ENCODE peak calls at places on chromosomes 2 and 18, in five cellular contexts. B is cardiac muscle cell, X is fibroblast of pulmonary artery, R is AG09309, T is tibial nerve. E is an unnamed sample.

GRCh38 chr2:171531836-171532450 is 9.7 kb downstream of the CYBRD1 start:
- DNase-seq in B (no peak), X (peak), R (no peak), T (no peak), E (no peak)

GRCh38 chr2:44550571-44550970 is 188.8 kb downstream of the CAMKMT start:
- DNase-seq in B (no peak), X (no peak), R (no peak), T (no peak), E (no peak)

GRCh38 chr2:118643286-118643685 is 204.2 kb downstream of the EN1 start:
- DNase-seq in B (no peak), X (no peak), R (no peak), T (no peak), E (no peak)

GRCh38 chr18:53544926-53545325 is 679.5 kb downstream of the MBD2 start:
- DNase-seq in B (no peak), X (no peak), R (no peak), T (no peak), E (no peak)

GRCh38 chr18:59453468-59453961 is 94.5 kb upstream of the LMAN1 start:
- DNase-seq in B (no peak), X (no peak), R (no peak), T (no peak), E (no peak)

GRCh38 chr2:182144780-182145170 is 159.1 kb downstream of the PPP1R1C start:
- DNase-seq in B (peak), X (no peak), R (no peak), T (no peak), E (no peak)

GRCh38 chr2:119808516-119809147 is 48.9 kb downstream of the PTPN4 start:
- DNase-seq in B (no peak), X (peak), R (no peak), T (no peak), E (no peak)

GRCh38 chr2:168180483-168180882 is 66.9 kb downstream of the STK39 start:
- DNase-seq in B (no peak), X (no peak), R (no peak), T (no peak), E (no peak)

GRCh38 chr2:12490641-12491040 is 226.1 kb upstream of the TRIB2 start:
- DNase-seq in B (no peak), X (no peak), R (no peak), T (no peak), E (no peak)

GRCh38 chr2:46812381-46813024 is 103.1 kb downstream of the MCFD2 start:
- DNase-seq in B (no peak), X (peak), R (peak), T (peak), E (peak)

GRCh38 chr2:68799615-68800400 is 65.2 kb downstream of the ARHGAP25 start:
- DNase-seq in B (no peak), X (no peak), R (no peak), T (no peak), E (no peak)

GRCh38 chr2:241733391-241734207 is 831 bp upstream of the D2HGDH start:
- DNase-seq in B (no peak), X (no peak), R (no peak), T (no peak), E (no peak)

GRCh38 chr2:71531522-71532047 is 78.2 kb downstream of the DYSF start:
- DNase-seq in B (no peak), X (peak), R (no peak), T (no peak), E (no peak)

GRCh38 chr2:71528749-71529148 is 75.4 kb downstream of the DYSF start:
- DNase-seq in B (no peak), X (no peak), R (no peak), T (no peak), E (no peak)

GRCh38 chr2:71530246-71530986 is 77.1 kb downstream of the DYSF start:
- DNase-seq in B (peak), X (peak), R (no peak), T (no peak), E (no peak)

GRCh38 chr2:71532327-71532726 is 79.0 kb downstream of the DYSF start:
- DNase-seq in B (no peak), X (no peak), R (no peak), T (no peak), E (no peak)

GRCh38 chr2:71530987-71531332 is 77.6 kb downstream of the DYSF start:
- DNase-seq in B (no peak), X (no peak), R (no peak), T (no peak), E (no peak)
- TF ChIP-seq CTCF in B (no peak), X (no peak), R (no peak), T (no peak), E (no peak)

DNA sequence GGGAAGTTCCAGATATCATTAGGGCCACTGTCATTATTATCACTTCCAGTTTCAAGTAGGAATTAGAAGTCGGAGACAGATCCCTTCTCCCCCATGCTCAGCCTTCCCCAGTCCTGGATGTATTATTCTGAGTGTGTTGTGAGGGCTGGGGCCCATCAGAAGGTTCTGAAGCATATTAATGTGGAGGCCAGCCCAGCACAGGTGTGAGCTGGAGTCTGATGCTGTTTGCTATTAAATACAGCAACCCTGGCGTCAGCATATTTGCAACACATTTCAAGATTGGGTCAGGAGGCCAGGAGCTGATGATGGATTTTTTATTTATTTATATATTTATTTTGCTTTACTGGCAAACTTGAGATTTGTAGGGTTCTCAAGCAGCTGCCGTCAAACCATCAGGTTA is 195.2 kb downstream of the NRP2 start:
- DNase-seq in B (no peak), X (no peak), R (no peak), T (no peak), E (no peak)
- H3K4me3 ChIP-seq in B (no peak), X (no peak), R (no peak), T (no peak), E (no peak)

DNA sequence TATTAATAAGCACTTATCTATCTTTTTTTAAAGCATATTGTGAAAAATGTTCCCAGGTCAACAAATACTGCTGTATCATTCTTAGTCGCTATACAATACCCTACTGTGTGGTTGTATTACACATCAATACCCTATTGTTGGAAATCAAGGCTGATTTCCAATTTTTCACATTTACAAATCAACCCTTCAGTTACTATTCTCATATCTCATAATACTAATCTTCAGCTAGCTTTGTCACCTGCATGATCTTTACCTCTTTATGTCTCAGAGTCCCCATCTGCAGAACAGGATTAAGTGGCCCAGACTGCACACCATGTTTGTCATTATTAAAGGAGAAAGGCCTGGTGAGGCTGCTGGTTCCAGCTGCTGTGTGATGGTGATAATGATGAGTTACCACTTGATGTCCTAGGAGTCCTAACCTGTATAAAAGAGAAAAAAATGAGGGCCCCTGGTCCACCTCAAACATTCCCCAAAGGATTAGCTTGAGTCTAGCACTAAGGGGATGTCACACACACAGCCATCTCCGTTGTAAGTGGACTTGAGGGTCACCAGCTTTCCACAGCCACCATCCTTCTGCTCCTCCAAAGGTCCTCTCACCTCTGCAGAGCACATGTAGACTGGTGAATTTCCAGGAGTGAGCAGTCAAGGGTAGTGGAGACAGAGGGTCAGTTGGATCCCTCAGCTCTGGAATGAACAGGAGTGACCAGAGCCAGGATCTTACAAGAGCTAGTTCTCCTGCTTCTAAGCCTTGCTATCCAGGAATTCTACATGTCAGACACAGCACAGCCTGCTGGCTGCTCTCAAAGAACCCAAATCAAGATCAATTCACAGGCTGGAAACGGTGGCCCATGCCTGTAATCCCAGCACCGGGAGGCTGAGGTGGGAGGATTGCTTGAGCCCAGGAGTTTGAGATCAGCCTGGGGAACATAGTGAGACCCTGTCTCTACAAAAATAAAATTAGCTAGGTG is 36.0 kb upstream of the BIN1 start:
- DNase-seq in B (no peak), X (no peak), R (no peak), T (no peak), E (no peak)
- TF ChIP-seq CTCF in B (no peak), X (no peak), R (peak), T (no peak), E (no peak)

DNA sequence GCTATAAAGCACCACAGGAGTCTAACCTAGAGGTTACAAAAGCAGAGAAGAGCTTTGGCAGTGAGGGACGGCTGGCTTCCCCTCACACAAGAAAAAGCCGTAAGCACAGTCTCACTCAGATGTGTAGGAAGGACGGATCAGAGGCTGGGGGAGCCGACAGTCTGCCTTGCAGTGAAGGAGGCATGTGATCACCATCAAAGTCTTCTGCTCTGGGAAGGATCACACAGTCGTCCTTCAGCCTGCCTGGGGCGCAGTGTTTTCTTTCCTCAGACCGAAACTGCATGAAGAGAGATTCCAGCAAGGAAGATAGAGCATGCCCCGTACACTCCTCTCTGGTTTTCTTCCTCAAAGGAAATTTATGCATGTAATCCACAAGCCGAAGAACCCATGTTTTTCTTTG is 24.1 kb downstream of the GATA6 start:
- DNase-seq in B (peak), X (peak), R (no peak), T (no peak), E (no peak)
- H3K4me3 ChIP-seq in B (no peak), X (peak), R (no peak), T (no peak), E (no peak)

GRCh38 chr2:102337012-102337411 is 18.6 kb upstream of the IL18R1 start:
- DNase-seq in B (no peak), X (peak), R (no peak), T (no peak), E (no peak)

GRCh38 chr2:102340778-102341177 is 14.8 kb upstream of the IL18R1 start:
- DNase-seq in B (no peak), X (peak), R (no peak), T (no peak), E (no peak)

GRCh38 chr2:102335871-102336366 is 19.7 kb upstream of the IL18R1 start:
- DNase-seq in B (peak), X (peak), R (no peak), T (no peak), E (no peak)

GRCh38 chr2:102336502-102336945 is 19.1 kb upstream of the IL18R1 start:
- DNase-seq in B (no peak), X (peak), R (no peak), T (no peak), E (no peak)

DNA sequence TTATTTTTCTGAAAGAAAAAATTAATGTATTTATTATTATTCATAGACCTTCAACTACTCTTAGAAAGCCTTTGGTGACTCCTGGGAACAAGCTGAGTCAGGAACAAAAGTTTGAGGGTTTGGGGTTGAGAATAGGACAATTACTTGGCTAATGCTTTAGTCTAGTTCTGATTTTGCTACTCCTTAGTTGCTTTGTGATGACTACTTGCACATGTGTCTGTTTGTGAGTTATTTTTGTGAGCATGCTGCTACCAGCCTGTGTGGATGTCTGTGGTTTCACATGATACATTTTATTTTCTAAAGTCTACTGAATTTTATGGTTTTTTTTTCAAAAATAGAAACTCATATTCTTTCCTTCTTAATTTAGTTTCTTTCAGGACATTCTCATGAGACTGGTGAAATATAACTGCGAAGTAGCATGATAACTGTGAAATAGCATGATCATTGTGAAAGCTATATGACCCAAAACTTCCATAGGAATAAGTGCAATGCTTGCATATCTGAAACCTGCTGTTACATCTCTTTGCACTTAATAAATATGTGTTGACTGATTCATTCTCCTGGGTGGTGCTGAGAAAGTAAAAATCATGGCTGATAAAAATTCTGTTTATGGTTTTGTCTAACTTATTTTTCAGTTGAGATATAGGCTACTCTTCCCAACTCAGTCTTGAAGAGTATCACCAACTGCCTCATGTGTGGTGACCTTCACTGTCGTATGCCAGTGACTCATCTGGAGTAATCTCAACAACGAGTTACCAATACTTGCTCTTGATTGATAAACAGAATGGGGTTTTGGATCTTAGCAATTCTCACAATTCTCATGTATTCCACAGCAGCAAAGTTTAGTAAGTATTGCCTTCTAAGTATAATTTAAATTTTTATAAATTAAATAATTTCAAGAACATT is 17.9 kb upstream of the IL18R1 start:
- DNase-seq in B (no peak), X (peak), R (no peak), T (no peak), E (no peak)
- TF ChIP-seq CTCF in B (no peak), X (peak), R (no peak), T (no peak), E (no peak)

GRCh38 chr2:181106229-181106628 is 125.8 kb downstream of the UBE2E3 start:
- DNase-seq in B (peak), X (no peak), R (no peak), T (no peak), E (no peak)

GRCh38 chr2:181106789-181107418 is 126.5 kb downstream of the UBE2E3 start:
- DNase-seq in B (no peak), X (peak), R (peak), T (no peak), E (peak)

GRCh38 chr2:181103659-181104058 is 123.3 kb downstream of the UBE2E3 start:
- DNase-seq in B (no peak), X (no peak), R (no peak), T (no peak), E (no peak)

GRCh38 chr2:181104512-181105121 is 124.2 kb downstream of the UBE2E3 start:
- DNase-seq in B (peak), X (peak), R (peak), T (peak), E (peak)

GRCh38 chr2:181105562-181105961 is 125.2 kb downstream of the UBE2E3 start:
- DNase-seq in B (no peak), X (no peak), R (no peak), T (no peak), E (no peak)
- H3K4me3 ChIP-seq in B (no peak), X (no peak), R (no peak), T (no peak), E (no peak)

DNA sequence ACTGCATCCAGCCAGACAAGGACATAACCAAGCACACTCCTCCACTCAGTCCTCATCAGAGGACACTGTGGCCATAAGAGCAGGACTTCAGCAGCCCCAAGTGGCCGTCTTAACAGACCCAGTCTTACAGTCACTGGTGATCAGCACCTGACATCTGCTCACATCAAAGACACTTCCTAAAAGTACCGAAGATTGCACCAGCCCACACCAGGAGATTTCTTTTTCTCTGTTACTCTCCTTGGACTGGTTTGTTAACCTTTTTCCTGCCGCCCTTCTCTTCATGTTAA is 44.1 kb downstream of the MRPS5 start:
- DNase-seq in B (no peak), X (no peak), R (no peak), T (no peak), E (no peak)
- TF ChIP-seq CTCF in B (no peak), X (no peak), R (no peak), T (no peak), E (no peak)

GRCh38 chr2:205463626-205464025 is 218.7 kb upstream of the NRP2 start:
- DNase-seq in B (no peak), X (no peak), R (no peak), T (no peak), E (no peak)

GRCh38 chr2:205461678-205462665 is 220.3 kb upstream of the NRP2 start:
- DNase-seq in B (no peak), X (no peak), R (no peak), T (no peak), E (no peak)

GRCh38 chr2:205462681-205463345 is 219.5 kb upstream of the NRP2 start:
- DNase-seq in B (no peak), X (no peak), R (no peak), T (no peak), E (no peak)

GRCh38 chr2:205465791-205466190 is 216.5 kb upstream of the NRP2 start:
- DNase-seq in B (no peak), X (no peak), R (no peak), T (no peak), E (no peak)

GRCh38 chr2:205464681-205465080 is 217.6 kb upstream of the NRP2 start:
- DNase-seq in B (no peak), X (no peak), R (no peak), T (no peak), E (no peak)
- H3K4me3 ChIP-seq in B (no peak), X (no peak), R (no peak), T (no peak), E (no peak)

GRCh38 chr2:207734636-207735512 is 23.4 kb downstream of the CCNYL1 start:
- DNase-seq in B (no peak), X (no peak), R (no peak), T (no peak), E (no peak)

GRCh38 chr2:207733597-207734240 is 22.3 kb downstream of the CCNYL1 start:
- DNase-seq in B (no peak), X (no peak), R (no peak), T (no peak), E (no peak)

GRCh38 chr2:207731138-207731537 is 19.7 kb downstream of the CCNYL1 start:
- DNase-seq in B (no peak), X (no peak), R (no peak), T (no peak), E (no peak)

GRCh38 chr2:207729465-207729998 is 18.1 kb downstream of the CCNYL1 start:
- DNase-seq in B (no peak), X (no peak), R (no peak), T (no peak), E (no peak)

GRCh38 chr2:207734264-207734635 is 22.8 kb downstream of the CCNYL1 start:
- DNase-seq in B (peak), X (peak), R (peak), T (no peak), E (no peak)
- TF ChIP-seq CTCF in B (peak), X (peak), R (peak), T (peak), E (peak)